ENCODE peak calls at places on chromosomes 13 and 19, in six cellular contexts. J, C, Q, T, R and A are unnamed samples.

GRCh38 chr19:11374449-11375142 is at the start of gene SWSAP1:
- DNase-seq in R (peak), C (peak), T (peak), Q (peak), J (peak), A (peak)

GRCh38 chr13:91668844-91669495 is 270.5 kb downstream of the GPC5 start:
- DNase-seq in R (no peak), T (no peak), C (no peak), Q (no peak), J (no peak), A (no peak)

GRCh38 chr13:80477641-80478443 is 136.9 kb upstream of the SPRY2 start:
- DNase-seq in T (no peak), R (no peak), C (no peak), Q (no peak), J (no peak), A (no peak)

GRCh38 chr13:113417836-113418721 is 35.2 kb downstream of the ADPRHL1 start:
- DNase-seq in C (no peak), T (no peak), R (no peak), Q (peak), J (no peak), A (no peak)

GRCh38 chr13:39417131-39417530 is 185.9 kb downstream of the LHFPL6 start:
- DNase-seq in J (no peak), C (no peak), Q (peak), T (no peak), R (no peak), A (no peak)

GRCh38 chr19:45772912-45773311 is 3.9 kb upstream of the SIX5 start:
- DNase-seq in Q (no peak), T (no peak), J (no peak), C (no peak), R (no peak), A (no peak)

GRCh38 chr19:32858155-32858554 is 11.4 kb downstream of the SLC7A9 start:
- DNase-seq in J (no peak), Q (no peak), R (no peak), C (no peak), T (no peak), A (no peak)

GRCh38 chr19:48171584-48172170 is 1.2 kb downstream of the ZSWIM9 start:
- DNase-seq in R (no peak), C (no peak), T (no peak), J (no peak), Q (no peak), A (no peak)

GRCh38 chr19:32662186-32662585 is 12.8 kb downstream of the ANKRD27 start:
- DNase-seq in J (peak), C (no peak), T (no peak), Q (no peak), R (no peak), A (no peak)

GRCh38 chr13:77022341-77022740 is 4.6 kb downstream of the FBXL3 start:
- DNase-seq in Q (no peak), T (no peak), C (no peak), R (no peak), J (no peak), A (no peak)

GRCh38 chr19:35031072-35031881 is 1.0 kb downstream of the SCN1B start:
- DNase-seq in Q (no peak), C (peak), R (no peak), T (no peak), J (no peak), A (no peak)

GRCh38 chr13:104357174-104357573 is 1291.0 kb upstream of the SLC10A2 start:
- DNase-seq in Q (no peak), J (no peak), R (no peak), C (no peak), T (no peak), A (no peak)

GRCh38 chr19:33260628-33261418 is 35.2 kb upstream of the SLC7A10 start:
- DNase-seq in J (no peak), R (no peak), Q (peak), C (peak), T (no peak), A (no peak)

GRCh38 chr13:50403311-50403710 is 388.1 kb downstream of the KCNRG start:
- DNase-seq in J (no peak), Q (peak), C (no peak), T (peak), R (no peak), A (peak)

GRCh38 chr19:34808566-34808965 is 35.6 kb upstream of the ZNF599 start:
- DNase-seq in T (no peak), C (no peak), Q (no peak), R (no peak), J (peak), A (no peak)

GRCh38 chr13:79549355-79550106 is 68.6 kb downstream of the NDFIP2 start:
- DNase-seq in Q (no peak), R (no peak), C (no peak), J (no peak), T (no peak), A (no peak)

GRCh38 chr13:27022571-27023311 is 148.9 kb downstream of the USP12 start:
- DNase-seq in Q (no peak), T (peak), C (no peak), R (no peak), J (no peak), A (no peak)

GRCh38 chr13:26867451-26868067 is 107.0 kb upstream of the GPR12 start:
- DNase-seq in R (no peak), J (no peak), Q (no peak), T (no peak), C (no peak), A (no peak)

GRCh38 chr13:31756346-31756745 is 17.0 kb downstream of the RXFP2 start:
- DNase-seq in T (no peak), C (no peak), Q (no peak), R (no peak), J (peak), A (no peak)

GRCh38 chr19:19944583-19944880 is 43.8 kb downstream of the ZNF93 start:
- DNase-seq in C (no peak), J (no peak), T (no peak), R (no peak), Q (no peak), A (no peak)

GRCh38 chr13:44972956-44973581 is 16.2 kb downstream of the NUFIP1 start:
- DNase-seq in C (no peak), R (no peak), T (no peak), J (no peak), Q (no peak), A (no peak)

GRCh38 chr13:77384999-77385398 is 58.1 kb upstream of the MYCBP2 start:
- DNase-seq in J (no peak), T (no peak), R (no peak), Q (no peak), C (no peak), A (no peak)

GRCh38 chr13:48818495-48818961 is 157.2 kb upstream of the FNDC3A start:
- DNase-seq in T (no peak), Q (no peak), J (peak), R (no peak), C (no peak), A (no peak)

GRCh38 chr13:40667622-40667978 is 1.2 kb upstream of the FOXO1 start:
- DNase-seq in R (no peak), C (no peak), T (no peak), Q (peak), J (no peak), A (no peak)

GRCh38 chr19:45847661-45848060 is 15.3 kb downstream of the SYMPK start:
- DNase-seq in C (no peak), T (no peak), R (no peak), Q (no peak), J (no peak), A (no peak)

GRCh38 chr13:111659842-111660241 is 339.4 kb downstream of the TEX29 start:
- DNase-seq in T (no peak), Q (peak), C (peak), R (no peak), J (no peak), A (peak)

GRCh38 chr19:49594157-49595005 is 3.4 kb downstream of the PRR12 start:
- DNase-seq in Q (no peak), C (no peak), R (no peak), J (no peak), T (no peak), A (no peak)

GRCh38 chr19:10112895-10113591 is 1.6 kb downstream of the P2RY11 start:
- DNase-seq in C (no peak), T (no peak), Q (no peak), J (no peak), R (peak), A (no peak)